ENCODE peak calls at places on chromosome 20, in six cellular contexts. One of them, this sample, is unnamed. For H3K4me1 and H3K36me3, the result is how much of the 10 kb centered on the place peaks cover.

GRCh38 chr20:21808863-21809664 is 103.6 kb downstream of the PAX1 start:
- DNase-seq in adrenal gland: peak
- DNase-seq in psoas muscle: peak
- DNase-seq in lower lobe of right lung: peak
- DNase-seq in IMR-90: no peak
- DNase-seq in breast epithelium: peak
- DNase-seq in this sample: peak

GRCh38 chr20:36604952-36605308 is 649 bp upstream of the RAB5IF start:
- DNase-seq in adrenal gland: peak
- DNase-seq in psoas muscle: peak
- DNase-seq in lower lobe of right lung: peak
- DNase-seq in IMR-90: no peak
- DNase-seq in breast epithelium: no peak
- DNase-seq in this sample: peak

GRCh38 chr20:49323622-49324238 is 45.9 kb upstream of the ZNFX1 start:
- DNase-seq in adrenal gland: peak
- DNase-seq in psoas muscle: no peak
- DNase-seq in lower lobe of right lung: no peak
- DNase-seq in IMR-90: peak
- DNase-seq in breast epithelium: no peak
- DNase-seq in this sample: no peak

GRCh38 chr20:4375881-4376280 is 345.8 kb upstream of the PRND start:
- DNase-seq in adrenal gland: no peak
- DNase-seq in psoas muscle: no peak
- DNase-seq in lower lobe of right lung: no peak
- DNase-seq in IMR-90: peak
- DNase-seq in breast epithelium: no peak
- DNase-seq in this sample: no peak

GRCh38 chr20:21280496-21281016 is 22.6 kb upstream of the XRN2 start:
- DNase-seq in adrenal gland: no peak
- DNase-seq in psoas muscle: no peak
- DNase-seq in lower lobe of right lung: no peak
- DNase-seq in IMR-90: no peak
- DNase-seq in breast epithelium: no peak
- DNase-seq in this sample: no peak

GRCh38 chr20:37352611-37352980 is 6.7 kb downstream of the SRC start:
- DNase-seq in adrenal gland: no peak
- DNase-seq in psoas muscle: no peak
- DNase-seq in lower lobe of right lung: no peak
- DNase-seq in IMR-90: no peak
- DNase-seq in breast epithelium: no peak
- DNase-seq in this sample: no peak

GRCh38 chr20:6058684-6059295 is 4.9 kb upstream of the LRRN4 start:
- DNase-seq in adrenal gland: no peak
- DNase-seq in psoas muscle: no peak
- DNase-seq in lower lobe of right lung: peak
- DNase-seq in IMR-90: no peak
- DNase-seq in breast epithelium: no peak
- DNase-seq in this sample: no peak

GRCh38 chr20:19875746-19876145 is 117.7 kb downstream of the RIN2 start:
- DNase-seq in adrenal gland: no peak
- DNase-seq in psoas muscle: no peak
- DNase-seq in lower lobe of right lung: no peak
- DNase-seq in IMR-90: no peak
- DNase-seq in breast epithelium: no peak
- DNase-seq in this sample: no peak

GRCh38 chr20:10622657-10623418 is 51.0 kb downstream of the JAG1 start:
- DNase-seq in adrenal gland: no peak
- DNase-seq in psoas muscle: peak
- DNase-seq in lower lobe of right lung: no peak
- DNase-seq in IMR-90: peak
- DNase-seq in breast epithelium: no peak
- DNase-seq in this sample: no peak

GRCh38 chr20:6184086-6184485 is 61.3 kb upstream of the FERMT1 start:
- DNase-seq in adrenal gland: no peak
- DNase-seq in psoas muscle: no peak
- DNase-seq in lower lobe of right lung: no peak
- DNase-seq in IMR-90: no peak
- DNase-seq in breast epithelium: no peak
- DNase-seq in this sample: no peak

GRCh38 chr20:46406986-46407670 is 713 bp upstream of the ELMO2 start:
- DNase-seq in adrenal gland: peak
- DNase-seq in psoas muscle: peak
- DNase-seq in lower lobe of right lung: peak
- DNase-seq in IMR-90: peak
- DNase-seq in breast epithelium: peak
- DNase-seq in this sample: peak

GRCh38 chr20:17510548-17510947 is 20.6 kb downstream of the BFSP1 start:
- DNase-seq in adrenal gland: no peak
- DNase-seq in psoas muscle: no peak
- DNase-seq in lower lobe of right lung: no peak
- DNase-seq in IMR-90: no peak
- DNase-seq in breast epithelium: no peak
- DNase-seq in this sample: no peak

GRCh38 chr20:53782612-53783246 is 189.1 kb upstream of the ZNF217 start:
- DNase-seq in adrenal gland: no peak
- DNase-seq in psoas muscle: no peak
- DNase-seq in lower lobe of right lung: no peak
- DNase-seq in IMR-90: no peak
- DNase-seq in breast epithelium: no peak
- DNase-seq in this sample: no peak

GRCh38 chr20:2378893-2379292 is 1.8 kb upstream of the TGM6 start:
- DNase-seq in adrenal gland: no peak
- DNase-seq in psoas muscle: no peak
- DNase-seq in lower lobe of right lung: no peak
- DNase-seq in IMR-90: no peak
- DNase-seq in breast epithelium: no peak
- DNase-seq in this sample: no peak

GRCh38 chr20:32034581-32035397 is 17.3 kb upstream of the HCK start:
- DNase-seq in adrenal gland: no peak
- DNase-seq in psoas muscle: no peak
- DNase-seq in lower lobe of right lung: peak
- DNase-seq in IMR-90: no peak
- DNase-seq in breast epithelium: no peak
- DNase-seq in this sample: no peak
- H3K4me1 ChIP-seq in adrenal gland: under half
- H3K4me1 ChIP-seq in psoas muscle: under half
- H3K4me1 ChIP-seq in lower lobe of right lung: under half
- H3K4me1 ChIP-seq in IMR-90: under half
- H3K4me1 ChIP-seq in breast epithelium: under half
- H3K4me1 ChIP-seq in this sample: under half

GRCh38 chr20:58989196-58989595 is 8.1 kb downstream of the NELFCD start:
- DNase-seq in adrenal gland: peak
- DNase-seq in psoas muscle: no peak
- DNase-seq in lower lobe of right lung: no peak
- DNase-seq in IMR-90: no peak
- DNase-seq in breast epithelium: no peak
- DNase-seq in this sample: no peak

GRCh38 chr20:58986968-58987517 is 6.0 kb downstream of the NELFCD start:
- DNase-seq in adrenal gland: peak
- DNase-seq in psoas muscle: no peak
- DNase-seq in lower lobe of right lung: no peak
- DNase-seq in IMR-90: no peak
- DNase-seq in breast epithelium: no peak
- DNase-seq in this sample: no peak

GRCh38 chr20:58986286-58986967 is 5.4 kb downstream of the NELFCD start:
- DNase-seq in adrenal gland: peak
- DNase-seq in psoas muscle: no peak
- DNase-seq in lower lobe of right lung: no peak
- DNase-seq in IMR-90: no peak
- DNase-seq in breast epithelium: no peak
- DNase-seq in this sample: no peak

GRCh38 chr20:58988565-58988882 is 7.5 kb downstream of the NELFCD start:
- DNase-seq in adrenal gland: peak
- DNase-seq in psoas muscle: no peak
- DNase-seq in lower lobe of right lung: no peak
- DNase-seq in IMR-90: no peak
- DNase-seq in breast epithelium: no peak
- DNase-seq in this sample: no peak

DNA sequence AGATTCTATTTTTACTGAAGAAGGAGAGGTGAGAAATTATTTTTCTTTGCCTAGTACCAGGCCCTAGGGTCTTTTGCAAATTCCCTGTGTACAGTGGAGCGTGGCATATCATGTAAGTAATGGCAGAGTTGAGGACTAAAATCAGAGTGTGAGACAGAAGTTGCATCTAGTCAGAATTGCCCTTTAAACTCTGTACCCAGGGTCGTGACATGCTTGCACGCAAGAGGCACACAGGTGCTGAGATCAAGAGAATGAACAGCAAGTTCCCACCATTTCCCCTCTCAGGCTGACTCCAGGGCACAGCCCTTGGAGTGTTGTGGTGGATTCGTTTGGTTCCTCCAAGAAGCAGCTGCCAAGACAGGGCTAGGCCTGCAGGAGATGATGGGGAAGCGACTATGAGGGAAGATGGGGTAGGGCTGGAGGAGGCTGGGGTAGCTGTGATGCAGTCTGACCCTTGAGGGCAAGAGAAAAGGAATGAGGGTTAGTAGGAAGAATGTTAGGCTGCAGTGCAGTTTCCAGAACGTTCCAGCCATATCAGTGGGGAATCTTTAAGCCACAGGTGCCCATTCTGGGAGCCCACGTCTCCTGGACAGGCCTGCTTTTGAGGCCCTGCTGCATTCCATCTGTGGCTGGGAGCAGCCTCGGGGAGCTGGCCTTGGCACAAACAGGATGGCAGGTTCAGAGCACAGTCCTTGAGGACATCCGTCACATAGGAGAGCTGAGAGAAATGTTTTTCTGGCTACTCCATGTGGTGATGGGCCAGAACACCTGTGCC is 6.9 kb downstream of the NELFCD start:
- DNase-seq in adrenal gland: peak
- DNase-seq in psoas muscle: no peak
- DNase-seq in lower lobe of right lung: no peak
- DNase-seq in IMR-90: no peak
- DNase-seq in breast epithelium: no peak
- DNase-seq in this sample: no peak
- H3K36me3 ChIP-seq in adrenal gland: half or more
- H3K36me3 ChIP-seq in psoas muscle: under half
- H3K36me3 ChIP-seq in lower lobe of right lung: half or more
- H3K36me3 ChIP-seq in IMR-90: under half
- H3K36me3 ChIP-seq in breast epithelium: under half
- H3K36me3 ChIP-seq in this sample: under half

GRCh38 chr20:63740501-63741353 is 1.2 kb downstream of the SLC2A4RG start:
- DNase-seq in adrenal gland: peak
- DNase-seq in psoas muscle: peak
- DNase-seq in lower lobe of right lung: peak
- DNase-seq in IMR-90: peak
- DNase-seq in breast epithelium: peak
- DNase-seq in this sample: peak
- H3K4me1 ChIP-seq in adrenal gland: under half
- H3K4me1 ChIP-seq in psoas muscle: under half
- H3K4me1 ChIP-seq in lower lobe of right lung: under half
- H3K4me1 ChIP-seq in IMR-90: under half
- H3K4me1 ChIP-seq in breast epithelium: under half
- H3K4me1 ChIP-seq in this sample: under half

GRCh38 chr20:44941292-44941691 is 18.9 kb downstream of the TOMM34 start:
- DNase-seq in adrenal gland: no peak
- DNase-seq in psoas muscle: no peak
- DNase-seq in lower lobe of right lung: no peak
- DNase-seq in IMR-90: no peak
- DNase-seq in breast epithelium: no peak
- DNase-seq in this sample: no peak

GRCh38 chr20:44943828-44944227 is 16.4 kb downstream of the TOMM34 start:
- DNase-seq in adrenal gland: no peak
- DNase-seq in psoas muscle: no peak
- DNase-seq in lower lobe of right lung: no peak
- DNase-seq in IMR-90: no peak
- DNase-seq in breast epithelium: no peak
- DNase-seq in this sample: no peak

GRCh38 chr20:44942264-44942973 is 17.8 kb downstream of the TOMM34 start:
- DNase-seq in adrenal gland: no peak
- DNase-seq in psoas muscle: no peak
- DNase-seq in lower lobe of right lung: no peak
- DNase-seq in IMR-90: no peak
- DNase-seq in breast epithelium: no peak
- DNase-seq in this sample: no peak

GRCh38 chr20:44936510-44936909 is 23.7 kb downstream of the TOMM34 start:
- DNase-seq in adrenal gland: no peak
- DNase-seq in psoas muscle: no peak
- DNase-seq in lower lobe of right lung: no peak
- DNase-seq in IMR-90: no peak
- DNase-seq in breast epithelium: no peak
- DNase-seq in this sample: no peak

DNA sequence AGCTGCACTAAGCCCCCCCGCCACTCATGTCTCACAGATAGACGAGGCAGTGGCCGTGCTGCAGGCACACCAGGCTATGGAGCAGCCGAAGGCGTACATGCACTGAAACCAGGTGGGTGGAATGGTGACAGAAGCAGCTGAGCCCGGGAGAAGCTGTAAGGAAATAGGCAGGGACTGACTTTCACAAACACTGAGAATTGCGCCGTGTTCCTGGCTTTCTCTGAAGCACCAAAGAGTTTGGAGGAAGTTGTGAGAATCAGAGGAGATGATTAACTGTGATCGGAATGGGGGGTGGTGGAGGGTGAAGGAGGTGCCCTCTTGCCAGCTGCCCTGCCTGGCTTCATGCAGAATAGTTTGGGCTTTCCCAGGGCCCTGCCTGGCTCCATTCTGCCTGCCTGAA is 21.6 kb downstream of the TOMM34 start:
- DNase-seq in adrenal gland: no peak
- DNase-seq in psoas muscle: no peak
- DNase-seq in lower lobe of right lung: no peak
- DNase-seq in IMR-90: no peak
- DNase-seq in breast epithelium: no peak
- DNase-seq in this sample: no peak
- H3K36me3 ChIP-seq in adrenal gland: under half
- H3K36me3 ChIP-seq in psoas muscle: under half
- H3K36me3 ChIP-seq in lower lobe of right lung: half or more
- H3K36me3 ChIP-seq in IMR-90: half or more
- H3K36me3 ChIP-seq in breast epithelium: under half
- H3K36me3 ChIP-seq in this sample: under half

GRCh38 chr20:41574802-41575389 is 43.3 kb downstream of the CHD6 start:
- DNase-seq in adrenal gland: no peak
- DNase-seq in psoas muscle: no peak
- DNase-seq in lower lobe of right lung: no peak
- DNase-seq in IMR-90: no peak
- DNase-seq in breast epithelium: no peak
- DNase-seq in this sample: no peak
- H3K4me1 ChIP-seq in adrenal gland: under half
- H3K4me1 ChIP-seq in psoas muscle: under half
- H3K4me1 ChIP-seq in lower lobe of right lung: under half
- H3K4me1 ChIP-seq in IMR-90: under half
- H3K4me1 ChIP-seq in breast epithelium: under half
- H3K4me1 ChIP-seq in this sample: under half